ENCODE peak calls at places on chromosomes 6 and 20, in nine cellular contexts. S is activated T-cell treated with anti-CD3 and anti-CD28 coated beads for 48 hours; K is aorta; I is anterior cingulate cortex; R is NCI-H1417; M is upper lobe of right lung; T is breast epithelium; N is activated naive CD4-positive, alpha-beta T cell treated with anti-CD3 and anti-CD28 coated beads, Interleukin-2, amount 50 U/mL, for 16 hours; P is GM12865. J is an unnamed sample.

GRCh38 chr20:24782801-24783630 is 166.1 kb upstream of the CST7 start:
- DNase-seq in S (no peak), K (no peak), I (no peak), R (peak; percentile 9), M (peak; percentile 52), T (no peak), N (no peak), P (no peak), J (no peak)

GRCh38 chr6:149212202-149212601 is 105.3 kb upstream of the TAB2 start:
- DNase-seq in S (no peak), K (no peak), I (no peak), R (no peak), M (no peak), T (no peak), N (no peak), P (no peak), J (no peak)

GRCh38 chr6:35461270-35461669 is 6.9 kb upstream of the RPL10A start:
- DNase-seq in S (no peak), K (no peak), I (no peak), R (no peak), M (no peak), T (no peak), N (no peak), P (no peak), J (no peak)

GRCh38 chr20:11901127-11901526 is 16.6 kb upstream of the BTBD3 start:
- DNase-seq in S (no peak), K (no peak), I (no peak), R (no peak), M (no peak), T (no peak), N (no peak), P (no peak), J (peak; percentile 43)

GRCh38 chr6:42095776-42096541 is 45.6 kb downstream of the TAF8 start:
- DNase-seq in S (no peak), K (no peak), I (no peak), R (no peak), M (no peak), T (no peak), N (no peak), P (no peak), J (no peak)

GRCh38 chr20:14521436-14521835 is 184.0 kb upstream of the FLRT3 start:
- DNase-seq in S (no peak), K (no peak), I (no peak), R (no peak), M (no peak), T (no peak), N (no peak), P (no peak), J (no peak)

GRCh38 chr6:81623106-81623834 is 129.2 kb downstream of the TENT5A start:
- DNase-seq in S (no peak), K (no peak), I (no peak), R (no peak), M (no peak), T (no peak), N (no peak), P (no peak), J (no peak)

GRCh38 chr6:90288404-90288803 is 8.2 kb downstream of the BACH2 start:
- DNase-seq in S (no peak), K (no peak), I (no peak), R (no peak), M (no peak), T (no peak), N (no peak), P (no peak), J (no peak)

GRCh38 chr6:140380371-140381218 is 1006.1 kb upstream of the CITED2 start:
- DNase-seq in S (no peak), K (no peak), I (no peak), R (no peak), M (no peak), T (no peak), N (no peak), P (no peak), J (no peak)

GRCh38 chr6:3231213-3232016 is 4.0 kb upstream of the TUBB2B start:
- DNase-seq in S (no peak), K (peak; percentile 75), I (peak; percentile 81), R (peak; percentile 96), M (peak; percentile 84), T (no peak), N (peak; percentile 17), P (no peak), J (peak; percentile 85)

GRCh38 chr6:75086236-75086635 is 119.6 kb downstream of the COL12A1 start:
- DNase-seq in S (no peak), K (no peak), I (no peak), R (no peak), M (no peak), T (no peak), N (no peak), P (no peak), J (no peak)

GRCh38 chr6:53544050-53544499 is 826 bp downstream of the GCLC start:
- DNase-seq in S (no peak), K (no peak), I (no peak), R (no peak), M (no peak), T (no peak), N (no peak), P (no peak), J (peak; percentile 28)

GRCh38 chr6:72413884-72414283 is 208.0 kb upstream of the KCNQ5 start:
- DNase-seq in S (no peak), K (no peak), I (no peak), R (no peak), M (no peak), T (no peak), N (no peak), P (no peak), J (no peak)

GRCh38 chr6:6703720-6704422 is 115.4 kb downstream of the LY86 start:
- DNase-seq in S (no peak), K (no peak), I (no peak), R (no peak), M (no peak), T (no peak), N (no peak), P (no peak), J (no peak)

GRCh38 chr20:17928633-17929311 is 39.8 kb downstream of the SNX5 start:
- DNase-seq in S (no peak), K (no peak), I (no peak), R (peak; percentile 25), M (peak; percentile 69), T (no peak), N (no peak), P (no peak), J (no peak)

GRCh38 chr6:13479971-13480434 is 7.4 kb downstream of the GFOD1 start:
- DNase-seq in S (no peak), K (no peak), I (no peak), R (no peak), M (no peak), T (no peak), N (no peak), P (no peak), J (no peak)

GRCh38 chr6:123462141-123462540 is 174.6 kb downstream of the TRDN start:
- DNase-seq in S (no peak), K (no peak), I (no peak), R (no peak), M (no peak), T (no peak), N (no peak), P (no peak), J (no peak)

GRCh38 chr20:40687384-40688128 is 1.5 kb downstream of the MAFB start:
- DNase-seq in S (no peak), K (peak; percentile 75), I (no peak), R (peak; percentile 53), M (peak; percentile 90), T (peak; percentile 78), N (no peak), P (no peak), J (no peak)

GRCh38 chr6:168660400-168660945 is 219.5 kb downstream of the SMOC2 start:
- DNase-seq in S (no peak), K (no peak), I (no peak), R (no peak), M (no peak), T (no peak), N (no peak), P (no peak), J (no peak)

GRCh38 chr6:14010275-14010674 is 85.5 kb downstream of the RNF182 start:
- DNase-seq in S (no peak), K (no peak), I (no peak), R (no peak), M (no peak), T (no peak), N (no peak), P (no peak), J (no peak)

GRCh38 chr6:168939771-168940170 is 313.9 kb downstream of the THBS2 start:
- DNase-seq in S (no peak), K (no peak), I (no peak), R (no peak), M (no peak), T (no peak), N (no peak), P (no peak), J (no peak)

GRCh38 chr6:168676552-168677317 is 235.8 kb downstream of the SMOC2 start:
- DNase-seq in S (no peak), K (no peak), I (no peak), R (no peak), M (peak; percentile 35), T (no peak), N (no peak), P (no peak), J (no peak)

GRCh38 chr6:52241819-52242218 is 2.5 kb downstream of the IL17F start:
- DNase-seq in S (no peak), K (no peak), I (no peak), R (no peak), M (no peak), T (no peak), N (no peak), P (no peak), J (no peak)

GRCh38 chr6:87431263-87431662 is 23.5 kb downstream of the CFAP206 start:
- DNase-seq in S (no peak), K (no peak), I (no peak), R (no peak), M (no peak), T (no peak), N (no peak), P (no peak), J (no peak)

J was measured in ACHN.